ENCODE peak calls at places on chromosomes 13 and 19, in eight cellular contexts. V, B, H, W, R, N, J and X are unnamed samples.

GRCh38 chr19:22945560-22945959 is 57.4 kb downstream of the ZNF728 start:
- DNase-seq in V (peak), B (no peak), H (peak), W (no peak), R (no peak), N (no peak), J (no peak), X (no peak)

GRCh38 chr19:31985001-31985605 is 360.3 kb upstream of the ZNF507 start:
- DNase-seq in V (no peak), B (no peak), H (no peak), W (no peak), R (no peak), N (no peak), J (no peak), X (no peak)

GRCh38 chr19:10915511-10916091 is 12.8 kb downstream of the YIPF2 start:
- DNase-seq in V (no peak), B (no peak), H (no peak), W (peak), R (no peak), N (no peak), J (no peak), X (no peak)

GRCh38 chr13:33206425-33206824 is 79.1 kb downstream of the STARD13 start:
- DNase-seq in V (no peak), B (no peak), H (no peak), W (no peak), R (no peak), N (no peak), J (no peak), X (no peak)

GRCh38 chr19:35755550-35756371 is 1.1 kb downstream of the HSPB6 start:
- DNase-seq in V (no peak), B (peak), H (peak), W (peak), R (no peak), N (peak), J (no peak), X (peak)

GRCh38 chr13:99501952-99502310 is 659 bp downstream of the TM9SF2 start:
- DNase-seq in V (peak), B (no peak), H (peak), W (no peak), R (no peak), N (peak), J (no peak), X (peak)

GRCh38 chr19:55559684-55560083 is 14.3 kb upstream of the SBK3 start:
- DNase-seq in V (no peak), B (no peak), H (no peak), W (no peak), R (no peak), N (no peak), J (no peak), X (no peak)

GRCh38 chr13:50526771-50527567 is 316.5 kb downstream of the DLEU7 start:
- DNase-seq in V (no peak), B (no peak), H (no peak), W (no peak), R (no peak), N (no peak), J (no peak), X (peak)

GRCh38 chr13:29497137-29497654 is 98.3 kb downstream of the SLC7A1 start:
- DNase-seq in V (no peak), B (peak), H (peak), W (no peak), R (no peak), N (no peak), J (no peak), X (peak)

GRCh38 chr13:102800145-102801041 is 1.5 kb downstream of the BIVM start:
- DNase-seq in V (peak), B (peak), H (peak), W (peak), R (peak), N (peak), J (peak), X (peak)

GRCh38 chr13:72293206-72293605 is 426.2 kb upstream of the DACH1 start:
- DNase-seq in V (no peak), B (no peak), H (no peak), W (no peak), R (no peak), N (no peak), J (no peak), X (no peak)

GRCh38 chr19:28393574-28394336 is 819.2 kb downstream of the UQCRFS1 start:
- DNase-seq in V (no peak), B (no peak), H (no peak), W (no peak), R (no peak), N (no peak), J (no peak), X (no peak)

GRCh38 chr13:105462981-105463380 is 1072.5 kb downstream of the EFNB2 start:
- DNase-seq in V (no peak), B (no peak), H (no peak), W (no peak), R (no peak), N (no peak), J (no peak), X (no peak)

GRCh38 chr19:46845959-46846459 is 4.6 kb downstream of the AP2S1 start:
- DNase-seq in V (no peak), B (no peak), H (no peak), W (no peak), R (no peak), N (no peak), J (no peak), X (no peak)

GRCh38 chr13:28597641-28598040 is 61.3 kb upstream of the POMP start:
- DNase-seq in V (no peak), B (no peak), H (no peak), W (peak), R (no peak), N (no peak), J (no peak), X (no peak)

GRCh38 chr13:78978381-78978998 is 319.5 kb upstream of the OBI1 start:
- DNase-seq in V (peak), B (no peak), H (peak), W (peak), R (no peak), N (peak), J (no peak), X (peak)